ENCODE peak calls at places on chromosomes 4 and X, in five cellular contexts. B, D, G, O and J are unnamed samples.

GRCh38 chrX:67720344-67720743 is 176.5 kb downstream of the AR start:
- DNase-seq in B (no peak), G (no peak), D (no peak), O (no peak), J (no peak)

GRCh38 chr4:17817027-17817426 is 6.2 kb downstream of the NCAPG start:
- DNase-seq in B (no peak), G (peak; percentile 76), O (no peak), D (no peak), J (peak; percentile 0)

GRCh38 chr4:186737427-186737826 is 13.8 kb upstream of the FAT1 start:
- DNase-seq in O (no peak), B (no peak), G (no peak), D (peak; percentile 52), J (peak; percentile 61)

GRCh38 chr4:181289203-181289602 is 954.0 kb upstream of the TENM3 start:
- DNase-seq in O (no peak), B (no peak), G (no peak), D (no peak), J (no peak)

GRCh38 chr4:134747108-134747805 is 545.7 kb upstream of the PABPC4L start:
- DNase-seq in G (peak; percentile 56), O (no peak), B (no peak), D (no peak), J (no peak)

GRCh38 chrX:2678583-2678982 is 12.5 kb upstream of the CD99 start:
- DNase-seq in G (no peak), B (no peak), O (no peak), D (no peak), J (no peak)

GRCh38 chrX:39811391-39811790 is 286.4 kb downstream of the BCOR start:
- DNase-seq in O (no peak), B (peak; percentile 62), D (no peak), G (peak; percentile 26), J (no peak)

GRCh38 chr4:39808231-39808749 is 110.4 kb downstream of the UBE2K start:
- DNase-seq in G (no peak), B (no peak), O (no peak), D (no peak), J (no peak)

GRCh38 chr4:71518283-71518989 is 179.6 kb downstream of the SLC4A4 start:
- DNase-seq in O (no peak), B (no peak), G (no peak), D (no peak), J (no peak)

GRCh38 chr4:102988429-102989020 is 31.0 kb downstream of the SLC9B1 start:
- DNase-seq in G (no peak), B (no peak), O (no peak), D (no peak), J (no peak)

GRCh38 chr4:169070895-169071218 is 60.8 kb upstream of the CBR4 start:
- DNase-seq in G (no peak), O (no peak), B (no peak), D (no peak), J (peak; percentile 38)

GRCh38 chr4:94486372-94486801 is 34.6 kb downstream of the PDLIM5 start:
- DNase-seq in O (no peak), G (peak; percentile 46), D (no peak), B (no peak), J (peak; percentile 76)

GRCh38 chr4:147773261-147774184 is 41.6 kb downstream of the ARHGAP10 start:
- DNase-seq in B (no peak), G (peak; percentile 73), O (no peak), D (no peak), J (no peak)

GRCh38 chr4:17932041-17932440 is 89.5 kb downstream of the LCORL start:
- DNase-seq in O (no peak), D (no peak), B (no peak), G (no peak), J (no peak)

GRCh38 chrX:20118065-20118824 is 1.5 kb upstream of the MAP7D2 start:
- DNase-seq in O (no peak), B (no peak), G (no peak), D (no peak), J (no peak)

GRCh38 chr4:1014395-1015167 is 3.2 kb downstream of the FGFRL1 start:
- DNase-seq in O (no peak), B (no peak), D (no peak), G (no peak), J (no peak)

GRCh38 chrX:9873952-9874351 is 87.7 kb downstream of the SHROOM2 start:
- DNase-seq in O (peak; percentile 50), B (no peak), G (peak; percentile 63), D (peak; percentile 46), J (no peak)

GRCh38 chrX:41616255-41616654 is 72.5 kb upstream of the GPR34 start:
- DNase-seq in D (no peak), O (no peak), B (no peak), G (no peak), J (no peak)

GRCh38 chr4:74133786-74134499 is 24.0 kb upstream of the MTHFD2L start:
- DNase-seq in G (peak; percentile 88), D (peak; percentile 72), O (peak; percentile 83), B (peak; percentile 70), J (peak; percentile 89)

GRCh38 chr4:165631912-165632311 is 241.1 kb upstream of the TLL1 start:
- DNase-seq in O (no peak), D (no peak), B (no peak), G (no peak), J (no peak)

GRCh38 chr4:141458501-141458900 is 177.9 kb upstream of the IL15 start:
- DNase-seq in D (no peak), G (no peak), O (no peak), B (no peak), J (peak; percentile 20)

GRCh38 chr4:6221296-6221850 is 21.0 kb upstream of the JAKMIP1 start:
- DNase-seq in O (peak; percentile 57), D (peak; percentile 49), B (no peak), G (no peak), J (no peak)

GRCh38 chr4:101157415-101158135 is 189.8 kb downstream of the PPP3CA start:
- DNase-seq in O (no peak), B (no peak), D (no peak), G (peak; percentile 28), J (no peak)

GRCh38 chr4:3799496-3799895 is 33.3 kb downstream of the ADRA2C start:
- DNase-seq in B (no peak), O (no peak), G (no peak), D (no peak), J (no peak)

GRCh38 chrX:63657821-63658220 is 127.2 kb downstream of the ARHGEF9 start:
- DNase-seq in G (peak; percentile 78), D (no peak), B (no peak), O (no peak), J (peak; percentile 64)

GRCh38 chr4:1396806-1397455 is 9.3 kb downstream of the NKX1-1 start:
- DNase-seq in D (no peak), B (no peak), G (no peak), O (no peak), J (no peak)

GRCh38 chrX:103586314-103586646 is 965 bp downstream of the TCEAL4 start:
- DNase-seq in O (no peak), B (no peak), D (no peak), G (peak; percentile 0), J (no peak)

GRCh38 chr4:142817442-142817841 is 28.7 kb downstream of the INPP4B start:
- DNase-seq in O (no peak), G (peak; percentile 48), B (no peak), D (no peak), J (peak; percentile 23)

GRCh38 chr4:107380836-107381438 is 339.1 kb downstream of the PAPSS1 start:
- DNase-seq in D (no peak), O (no peak), G (no peak), B (no peak), J (no peak)

GRCh38 chrX:13770013-13770412 is 35.5 kb downstream of the OFD1 start:
- DNase-seq in O (no peak), D (no peak), G (no peak), B (no peak), J (no peak)

GRCh38 chr4:51842167-51842553 is 793 bp upstream of the DCUN1D4 start:
- DNase-seq in G (no peak), O (no peak), D (no peak), B (no peak), J (peak; percentile 7)

GRCh38 chr4:89071311-89071710 is 14.3 kb upstream of the FAM13A start:
- DNase-seq in D (no peak), G (no peak), B (no peak), O (no peak), J (no peak)

GRCh38 chrX:1029494-1029893 is 183.0 kb downstream of the CRLF2 start:
- DNase-seq in O (no peak), D (no peak), G (no peak), B (no peak), J (no peak)

GRCh38 chrX:110000000-110000399 is 2.9 kb upstream of the TMEM164 start:
- DNase-seq in B (no peak), G (no peak), D (no peak), O (no peak), J (no peak)

GRCh38 chr4:3746701-3747581 is 19.2 kb upstream of the ADRA2C start:
- DNase-seq in D (no peak), O (no peak), B (no peak), G (no peak), J (peak; percentile 67)

GRCh38 chr4:184364100-184364921 is 110.0 kb downstream of the IRF2 start:
- DNase-seq in O (no peak), D (no peak), G (no peak), B (no peak), J (no peak)
- H2AK5ac ChIP-seq in O (no peak overlapping the region), D (no peak overlapping the region), G (peak overlapping the region; percentile 88), B (no peak overlapping the region), J (no peak overlapping the region)

GRCh38 chr4:188984518-188984917 is 845.3 kb downstream of the TRIML1 start:
- DNase-seq in B (no peak), D (no peak), O (no peak), G (no peak), J (no peak)

GRCh38 chr4:188988131-188988530 is 848.9 kb downstream of the TRIML1 start:
- DNase-seq in B (no peak), G (no peak), O (no peak), D (no peak), J (no peak)

GRCh38 chr4:188989371-188989770 is 850.1 kb downstream of the TRIML1 start:
- DNase-seq in B (no peak), D (no peak), O (no peak), G (no peak), J (no peak)

GRCh38 chr4:188987011-188987410 is 847.8 kb downstream of the TRIML1 start:
- DNase-seq in D (no peak), B (no peak), G (no peak), O (no peak), J (peak; percentile 1)

DNA sequence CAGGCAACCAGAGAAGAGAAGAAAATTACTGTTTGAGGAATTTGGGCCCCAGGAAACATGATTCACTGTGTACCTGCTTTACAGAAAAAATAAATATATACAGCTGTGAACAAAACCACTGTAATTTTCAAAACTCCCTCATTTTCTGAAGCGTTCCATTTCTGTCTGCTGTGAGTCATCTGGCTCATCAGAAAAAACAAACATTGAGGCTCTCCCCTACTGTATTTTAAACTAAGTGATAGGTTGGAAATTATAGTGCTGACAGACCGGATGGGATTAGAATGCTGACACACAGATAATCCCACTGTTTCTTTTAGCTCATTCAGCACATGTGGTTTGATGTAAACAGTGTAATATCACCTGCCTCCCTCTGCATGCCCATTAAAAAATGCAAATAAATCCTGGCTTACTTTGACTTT is 847.0 kb downstream of the TRIML1 start:
- DNase-seq in O (no peak), B (no peak), G (peak; percentile 92), D (no peak), J (peak; percentile 3)
- H2BK12ac ChIP-seq in O (no peak overlapping the region), B (no peak overlapping the region), G (no peak overlapping the region), D (no peak overlapping the region), J (no peak overlapping the region)

GRCh38 chr4:41792166-41792565 is 43.6 kb upstream of the PHOX2B start:
- DNase-seq in B (no peak), D (no peak), O (no peak), G (no peak), J (no peak)
- H2AK5ac ChIP-seq in B (no peak overlapping the region), D (no peak overlapping the region), O (no peak overlapping the region), G (no peak overlapping the region), J (no peak overlapping the region)

GRCh38 chr4:177214935-177215334 is 94.7 kb upstream of the NEIL3 start:
- DNase-seq in G (no peak), D (no peak), B (no peak), O (no peak), J (no peak)
- H2BK12ac ChIP-seq in G (no peak overlapping the region), D (no peak overlapping the region), B (no peak overlapping the region), O (no peak overlapping the region), J (no peak overlapping the region)